ENCODE peak calls at places on chromosomes 16 and 17, in eight cellular contexts. X, A, O, M, W, F, H and U are unnamed samples.

GRCh38 chr16:66159987-66160386 is 206.5 kb upstream of the CDH5 start:
- DNase-seq in O (no peak), F (no peak), A (no peak), W (no peak), H (no peak), X (no peak), M (no peak), U (no peak)

GRCh38 chr16:88800277-88800592 is 3.4 kb upstream of the CDT1 start:
- DNase-seq in M (no peak), F (no peak), X (no peak), W (no peak), H (no peak), O (no peak), A (no peak), U (no peak)

GRCh38 chr17:50213026-50214015 is 11.9 kb upstream of the COL1A1 start:
- DNase-seq in H (peak), M (no peak), O (no peak), W (peak), X (no peak), F (peak), A (no peak), U (no peak)

GRCh38 chr17:2171725-2172446 is 117.0 kb downstream of the HIC1 start:
- DNase-seq in M (peak), W (peak), O (peak), A (no peak), F (peak), X (peak), H (no peak), U (peak)

GRCh38 chr16:81544691-81545365 is 100.2 kb downstream of the CMIP start:
- DNase-seq in H (no peak), M (no peak), A (no peak), X (no peak), W (no peak), O (no peak), F (no peak), U (no peak)

GRCh38 chr16:66503612-66504011 is 46.3 kb downstream of the TK2 start:
- DNase-seq in W (no peak), F (no peak), M (no peak), X (no peak), O (no peak), A (no peak), H (no peak), U (no peak)

GRCh38 chr16:85798283-85798776 is 1.0 kb downstream of the EMC8 start:
- DNase-seq in H (no peak), O (no peak), F (no peak), W (no peak), A (no peak), M (no peak), X (no peak), U (no peak)

GRCh38 chr16:58048914-58049696 is 23.6 kb downstream of the MMP15 start:
- DNase-seq in F (no peak), A (no peak), M (no peak), O (no peak), X (no peak), W (no peak), H (no peak), U (no peak)

GRCh38 chr17:40061532-40062038 is 1.2 kb upstream of the THRA start:
- DNase-seq in W (no peak), M (no peak), A (peak), O (no peak), H (no peak), X (no peak), F (no peak), U (no peak)

GRCh38 chr17:73308017-73308823 is 3.6 kb downstream of the CDC42EP4 start:
- DNase-seq in W (peak), X (no peak), O (peak), F (peak), M (no peak), H (no peak), A (no peak), U (peak)

GRCh38 chr16:86634290-86634689 is 55.9 kb downstream of the FOXL1 start:
- DNase-seq in W (no peak), O (no peak), X (no peak), H (no peak), F (no peak), A (no peak), M (no peak), U (no peak)

GRCh38 chr16:26594666-26595065 is 472.1 kb upstream of the C16orf82 start:
- DNase-seq in F (no peak), H (no peak), M (no peak), A (no peak), O (no peak), X (no peak), W (no peak), U (no peak)

GRCh38 chr17:16923904-16924700 is 47.8 kb downstream of the TNFRSF13B start:
- DNase-seq in W (no peak), X (no peak), O (no peak), A (no peak), F (peak), M (no peak), H (no peak), U (peak)

GRCh38 chr17:75078097-75079022 is 9.4 kb upstream of the SLC16A5 start:
- DNase-seq in X (no peak), O (no peak), F (no peak), M (no peak), H (no peak), W (no peak), A (no peak), U (no peak)

GRCh38 chr17:15263206-15263579 is 1.9 kb downstream of the PMP22 start:
- DNase-seq in H (no peak), F (peak), M (peak), W (peak), X (peak), O (peak), A (no peak), U (peak)

GRCh38 chr17:45261577-45262515 is at the start of gene SPATA32:
- DNase-seq in X (no peak), O (no peak), F (peak), W (no peak), M (peak), H (peak), A (no peak), U (peak)

GRCh38 chr17:75044716-75045115 is 2.1 kb downstream of the ATP5PD start:
- DNase-seq in A (no peak), O (no peak), M (no peak), F (no peak), H (no peak), X (no peak), W (no peak), U (no peak)

GRCh38 chr17:77555110-77555509 is 403.4 kb upstream of the TNRC6C start:
- DNase-seq in X (no peak), O (no peak), A (no peak), F (no peak), H (no peak), W (no peak), M (no peak), U (no peak)

GRCh38 chr17:27471321-27472269 is 15.3 kb downstream of the KSR1 start:
- DNase-seq in X (no peak), H (peak), W (no peak), O (no peak), A (no peak), M (no peak), F (no peak), U (no peak)

GRCh38 chr16:48206594-48207242 is 37.4 kb upstream of the LONP2 start:
- DNase-seq in A (no peak), H (no peak), W (no peak), F (no peak), O (no peak), X (no peak), M (no peak), U (no peak)

GRCh38 chr16:66798162-66798561 is 3.2 kb downstream of the TERB1 start:
- DNase-seq in M (no peak), X (no peak), O (no peak), A (no peak), H (no peak), F (no peak), W (no peak), U (no peak)

GRCh38 chr16:1687427-1688316 is 9.6 kb downstream of the JPT2 start:
- DNase-seq in F (no peak), A (no peak), M (no peak), H (no peak), O (no peak), W (no peak), X (no peak), U (no peak)

GRCh38 chr17:36625188-36625587 is 23.8 kb downstream of the MRM1 start:
- DNase-seq in M (no peak), W (no peak), H (no peak), F (no peak), A (no peak), O (no peak), X (no peak), U (no peak)

GRCh38 chr17:80789356-80789902 is 202.2 kb upstream of the CHMP6 start:
- DNase-seq in M (no peak), F (peak), X (no peak), W (peak), O (no peak), H (no peak), A (peak), U (no peak)

GRCh38 chr16:87297918-87298631 is 19.1 kb downstream of the C16orf95 start:
- DNase-seq in O (peak), A (peak), M (peak), H (no peak), W (no peak), F (no peak), X (no peak), U (no peak)

GRCh38 chr17:535165-535564 is 179.5 kb downstream of the VPS53 start:
- DNase-seq in F (no peak), H (no peak), O (no peak), A (no peak), W (no peak), X (no peak), M (no peak), U (no peak)

GRCh38 chr16:20833081-20833480 is 26.8 kb downstream of the REXO5 start:
- DNase-seq in M (no peak), O (no peak), A (no peak), F (no peak), H (no peak), W (no peak), X (no peak), U (no peak)

GRCh38 chr16:88300463-88300835 is 82.3 kb upstream of the ZNF469 start:
- DNase-seq in F (no peak), W (no peak), M (no peak), A (no peak), H (no peak), X (no peak), O (no peak), U (no peak)

GRCh38 chr16:8801686-8802085 is 4.0 kb downstream of the PMM2 start:
- DNase-seq in M (no peak), X (no peak), A (no peak), O (no peak), F (no peak), W (no peak), H (no peak), U (no peak)

GRCh38 chr17:52986056-52986662 is 827.6 kb upstream of the CA10 start:
- DNase-seq in H (no peak), W (no peak), X (no peak), M (no peak), O (no peak), A (no peak), F (no peak), U (no peak)

GRCh38 chr17:58986005-58986404 is 120.7 kb downstream of the TRIM37 start:
- DNase-seq in F (no peak), M (no peak), W (no peak), X (no peak), H (no peak), A (no peak), O (no peak), U (no peak)